ENCODE peak calls at places on chromosomes 6 and 20, in ten cellular contexts. O is activated T-cell treated with anti-CD3 and anti-CD28 coated beads, Interleukin-2, amount 50 U/mL, for 24 hours; S is T-helper 2 cell; A is cardiac fibroblast; L is endothelial cell of umbilical vein; E is glutamatergic neuron; R is nucleus accumbens; W is EL; F is hypothalamus; K is ovary. J is an unnamed sample.

GRCh38 chr6:169343886-169344525 is 90.4 kb upstream of the THBS2 start:
- DNase-seq in W (no peak), R (no peak), A (no peak), E (no peak), O (no peak), F (no peak), S (no peak), L (no peak), K (no peak), J (no peak)

GRCh38 chr6:5412017-5412416 is 150.7 kb downstream of the FARS2 start:
- DNase-seq in S (no peak), O (no peak), L (no peak), W (no peak), E (peak; percentile 34), K (no peak), F (no peak), A (no peak), R (no peak), J (no peak)

GRCh38 chr6:104837158-104837557 is 22.6 kb downstream of the HACE1 start:
- DNase-seq in L (no peak), W (no peak), O (no peak), K (no peak), E (no peak), F (no peak), A (no peak), R (no peak), S (no peak), J (no peak)

GRCh38 chr20:13220194-13220856 is 749 bp upstream of the ISM1 start:
- DNase-seq in A (peak; percentile 18), W (peak; percentile 6), O (peak; percentile 63), E (peak; percentile 73), S (peak; percentile 9), R (no peak), F (no peak), L (peak; percentile 24), K (no peak), J (no peak)

GRCh38 chr6:134363323-134364039 is 45.6 kb upstream of the SGK1 start:
- DNase-seq in A (peak; percentile 78), F (no peak), E (no peak), L (peak; percentile 17), R (no peak), K (no peak), S (no peak), W (peak; percentile 92), O (no peak), J (no peak)

GRCh38 chr20:19735446-19735845 is 22.6 kb upstream of the RIN2 start:
- DNase-seq in O (no peak), F (no peak), W (peak; percentile 86), L (peak; percentile 94), A (peak; percentile 95), E (peak; percentile 72), S (peak; percentile 12), R (peak; percentile 35), K (peak; percentile 72), J (no peak)

GRCh38 chr20:48880936-48881657 is 40.4 kb upstream of the ARFGEF2 start:
- DNase-seq in K (no peak), S (no peak), R (no peak), W (no peak), L (no peak), F (no peak), A (no peak), E (no peak), O (no peak), J (no peak)

GRCh38 chr20:20546402-20546801 is 166.0 kb downstream of the RALGAPA2 start:
- DNase-seq in R (no peak), O (no peak), W (no peak), L (no peak), S (no peak), E (no peak), K (no peak), A (no peak), F (no peak), J (no peak)

GRCh38 chr20:36836591-36837329 is 39.2 kb upstream of the TLDC2 start:
- DNase-seq in S (peak; percentile 70), K (peak; percentile 71), F (peak; percentile 37), A (peak; percentile 67), O (peak; percentile 54), E (peak; percentile 84), W (peak; percentile 63), R (no peak), L (peak; percentile 43), J (no peak)

GRCh38 chr6:89951574-89952360 is 57.5 kb downstream of the GJA10 start:
- DNase-seq in E (no peak), W (no peak), F (no peak), O (no peak), K (no peak), S (no peak), A (peak; percentile 23), L (no peak), R (no peak), J (no peak)

GRCh38 chr6:168361766-168362165 is 42.2 kb upstream of the DACT2 start:
- DNase-seq in K (no peak), R (no peak), O (no peak), W (no peak), S (no peak), A (no peak), F (no peak), E (no peak), L (no peak), J (no peak)

GRCh38 chr6:53986721-53987526 is 124.3 kb upstream of the MLIP start:
- DNase-seq in W (no peak), O (no peak), R (no peak), L (peak; percentile 7), E (no peak), K (no peak), F (no peak), A (no peak), S (no peak), J (no peak)

GRCh38 chr20:59603727-59604608 is at the start of gene PHACTR3:
- DNase-seq in A (no peak), W (no peak), S (no peak), F (no peak), K (no peak), E (peak; percentile 83), O (no peak), R (peak; percentile 43), L (no peak), J (no peak)

GRCh38 chr6:27188206-27188884 is 59.2 kb upstream of the PRSS16 start:
- DNase-seq in W (peak; percentile 87), F (no peak), E (peak; percentile 58), S (peak; percentile 65), R (no peak), L (peak; percentile 73), O (peak; percentile 73), A (peak; percentile 81), K (peak; percentile 58), J (peak; percentile 19)

GRCh38 chr6:16961577-16961976 is 140.3 kb upstream of the STMND1 start:
- DNase-seq in K (no peak), L (no peak), O (no peak), R (no peak), S (no peak), F (no peak), W (peak; percentile 56), A (peak; percentile 9), E (no peak), J (no peak)

GRCh38 chr6:143842468-143842901 is 653 bp upstream of the LTV1 start:
- DNase-seq in O (no peak), A (no peak), K (peak; percentile 19), E (no peak), R (no peak), S (peak; percentile 1), F (no peak), W (no peak), L (no peak), J (no peak)

GRCh38 chr6:154276810-154277577 is 79.6 kb downstream of the IPCEF1 start:
- DNase-seq in L (peak; percentile 42), R (no peak), K (no peak), S (peak; percentile 70), F (no peak), E (no peak), W (peak; percentile 25), A (peak; percentile 61), O (no peak), J (no peak)

GRCh38 chr6:35043381-35043780 is 97.8 kb downstream of the TCP11 start:
- DNase-seq in R (no peak), K (no peak), O (no peak), E (no peak), F (no peak), S (no peak), L (peak; percentile 24), A (no peak), W (no peak), J (no peak)

GRCh38 chr20:62508641-62509051 is 32.9 kb upstream of the GATA5 start:
- DNase-seq in E (peak; percentile 33), F (no peak), R (no peak), O (no peak), S (peak; percentile 30), K (no peak), L (no peak), A (no peak), W (no peak), J (no peak)

GRCh38 chr6:44788387-44788981 is 401.0 kb downstream of the CDC5L start:
- DNase-seq in A (no peak), L (no peak), E (no peak), W (no peak), O (no peak), S (no peak), F (no peak), K (no peak), R (no peak), J (no peak)

GRCh38 chr6:158603261-158604047 is 41.1 kb downstream of the DYNLT1 start:
- DNase-seq in E (no peak), K (no peak), R (no peak), O (no peak), W (no peak), S (no peak), L (no peak), F (no peak), A (no peak), J (no peak)

GRCh38 chr6:13157293-13157692 is 171.0 kb downstream of the TBC1D7 start:
- DNase-seq in K (no peak), F (no peak), S (no peak), E (peak; percentile 31), O (no peak), R (no peak), W (no peak), L (no peak), A (no peak), J (no peak)

GRCh38 chr20:56422131-56422823 is 10.2 kb downstream of the CASS4 start:
- DNase-seq in A (peak; percentile 76), E (no peak), W (peak; percentile 88), S (no peak), O (no peak), R (no peak), F (no peak), K (no peak), L (peak; percentile 93), J (no peak)